ENCODE peak calls at places on chromosomes 12 and 14, in four cellular contexts. O is CD8-positive, alpha-beta T cell; H is M059J; Q is activated CD8-positive, alpha-beta memory T cell treated with anti-CD3 and anti-CD28 coated beads for 24 hours. W is an unnamed sample.
A peak's percentile ranks its signal among the peaks of the same experiment; 100 is the strongest.

GRCh38 chr12:122064780-122065588 is 13.6 kb upstream of the MLXIP start:
- DNase-seq in O (no peak), H (peak; percentile 92), Q (no peak), W (no peak)

GRCh38 chr12:104833756-104834155 is 124.3 kb downstream of the SLC41A2 start:
- DNase-seq in O (no peak), H (no peak), Q (no peak), W (no peak)

GRCh38 chr12:28057856-28058615 is 85.5 kb upstream of the PTHLH start:
- DNase-seq in O (no peak), H (peak; percentile 96), Q (no peak), W (no peak)

GRCh38 chr12:70553391-70553859 is 83.8 kb downstream of the PTPRB start:
- DNase-seq in O (no peak), H (no peak), Q (no peak), W (no peak)

GRCh38 chr12:121576851-121577391 is 3.9 kb downstream of the KDM2B start:
- DNase-seq in O (no peak), H (peak; percentile 78), Q (no peak), W (no peak)

GRCh38 chr14:106665814-106666213 is 1139.4 kb downstream of the TMEM121 start:
- DNase-seq in O (no peak), H (no peak), Q (peak; percentile 69), W (peak; percentile 29)

GRCh38 chr14:24556756-24557155 is 19.3 kb downstream of the CTSG start:
- DNase-seq in O (no peak), H (peak; percentile 53), Q (no peak), W (no peak)

GRCh38 chr12:64088431-64089349 is 133.4 kb downstream of the KICS2 start:
- DNase-seq in O (no peak), H (peak; percentile 97), Q (no peak), W (no peak)

GRCh38 chr12:103848132-103848531 is 7.1 kb upstream of the NT5DC3 start:
- DNase-seq in O (no peak), H (no peak), Q (no peak), W (peak; percentile 87)

GRCh38 chr12:59936546-59936945 is 340.7 kb downstream of the SLC16A7 start:
- DNase-seq in O (no peak), H (no peak), Q (no peak), W (no peak)

GRCh38 chr12:52389313-52390207 is 4.1 kb upstream of the KRT84 start:
- DNase-seq in O (no peak), H (no peak), Q (no peak), W (no peak)

GRCh38 chr12:12529783-12530421 is 32.8 kb downstream of the DUSP16 start:
- DNase-seq in O (no peak), H (no peak), Q (no peak), W (no peak)

GRCh38 chr12:92698466-92698865 is 4.3 kb upstream of the PLEKHG7 start:
- DNase-seq in O (no peak), H (no peak), Q (no peak), W (no peak)

GRCh38 chr12:29773076-29773475 is 10.7 kb downstream of the TMTC1 start:
- DNase-seq in O (no peak), H (no peak), Q (no peak), W (no peak)

GRCh38 chr12:105993766-105994165 is 145.0 kb downstream of the NUAK1 start:
- DNase-seq in O (no peak), H (no peak), Q (no peak), W (no peak)

GRCh38 chr12:70638639-70639349 is 1.6 kb upstream of the PTPRB start:
- DNase-seq in O (no peak), H (peak; percentile 80), Q (no peak), W (no peak)

GRCh38 chr12:27542628-27543027 is 18.6 kb downstream of the PPFIBP1 start:
- DNase-seq in O (no peak), H (peak; percentile 96), Q (no peak), W (no peak)

GRCh38 chr14:28307506-28307905 is 459.1 kb upstream of the FOXG1 start:
- DNase-seq in O (no peak), H (no peak), Q (no peak), W (no peak)

GRCh38 chr12:114399664-114400211 is 6.2 kb downstream of the TBX5 start:
- DNase-seq in O (no peak), H (peak; percentile 19), Q (no peak), W (no peak)

GRCh38 chr14:91211017-91211416 is 33.5 kb downstream of the GPR68 start:
- DNase-seq in O (no peak), H (no peak), Q (no peak), W (no peak)

GRCh38 chr12:6070472-6071257 is 53.8 kb downstream of the VWF start:
- DNase-seq in O (no peak), H (no peak), Q (no peak), W (no peak)

GRCh38 chr14:101557811-101558738 is 3.2 kb upstream of the DIO3 start:
- DNase-seq in O (no peak), H (peak; percentile 12), Q (no peak), W (no peak)

GRCh38 chr12:95789126-95790024 is 1.2 kb downstream of the NTN4 start:
- DNase-seq in O (no peak), H (peak; percentile 56), Q (peak; percentile 58), W (no peak)

GRCh38 chr12:116026768-116027550 is 250.5 kb downstream of the MED13L start:
- DNase-seq in O (no peak), H (peak; percentile 21), Q (no peak), W (no peak)

GRCh38 chr12:71846322-71846940 is 6.9 kb downstream of the TBC1D15 start:
- DNase-seq in O (no peak), H (peak; percentile 47), Q (no peak), W (no peak)

GRCh38 chr12:54415223-54415929 is 3.7 kb downstream of the ITGA5 start:
- DNase-seq in O (no peak), H (no peak), Q (no peak), W (no peak)

GRCh38 chr12:25052191-25053020 is 103.5 kb upstream of the BCAT1 start:
- DNase-seq in O (peak; percentile 20), H (no peak), Q (peak; percentile 88), W (no peak)

GRCh38 chr12:45184145-45184958 is 31.5 kb upstream of the ANO6 start:
- DNase-seq in O (no peak), H (no peak), Q (no peak), W (no peak)

GRCh38 chr12:28930704-28931103 is 218.4 kb upstream of the FAR2 start:
- DNase-seq in O (no peak), H (no peak), Q (no peak), W (no peak)

GRCh38 chr12:67522222-67522621 is 126.3 kb upstream of the DYRK2 start:
- DNase-seq in O (no peak), H (no peak), Q (no peak), W (no peak)

GRCh38 chr12:33770652-33771051 is 251.6 kb upstream of the ALG10 start:
- DNase-seq in O (no peak), H (peak; percentile 65), Q (no peak), W (no peak)

GRCh38 chr12:122406701-122407154 is 15.7 kb downstream of the CLIP1 start:
- DNase-seq in O (no peak), H (no peak), Q (no peak), W (no peak)

GRCh38 chr12:89261210-89261609 is 91.1 kb downstream of the DUSP6 start:
- DNase-seq in O (no peak), H (no peak), Q (no peak), W (no peak)

GRCh38 chr12:18421840-18422239 is 160.5 kb downstream of the PIK3C2G start:
- DNase-seq in O (no peak), H (peak; percentile 30), Q (no peak), W (no peak)

GRCh38 chr12:12891646-12892355 is 439 bp downstream of the GPRC5A start:
- DNase-seq in O (no peak), H (peak; percentile 40), Q (no peak), W (no peak)

GRCh38 chr12:132393245-132393795 is 63.9 kb upstream of the GALNT9 start:
- DNase-seq in O (no peak), H (peak; percentile 45), Q (no peak), W (no peak)

GRCh38 chr14:75050852-75051555 is at the start of gene MLH3:
- DNase-seq in O (peak; percentile 75), H (peak; percentile 81), Q (peak; percentile 91), W (peak; percentile 93)

GRCh38 chr12:67925077-67925476 is 64.2 kb upstream of the IFNG-AS1 start:
- DNase-seq in O (no peak), H (peak; percentile 62), Q (no peak), W (no peak)